ENCODE peak calls at places on chromosomes 11 and 22, in five cellular contexts. R is mammary epithelial cell, P is AG20443, J is lung, F is neural progenitor cell. C is an unnamed sample.
A peak's percentile ranks its signal among the peaks of the same experiment; 100 is the strongest.

GRCh38 chr11:86623041-86623621 is 49.3 kb downstream of the ME3 start:
- DNase-seq in F (no peak), J (no peak), P (no peak), R (peak; percentile 72), C (no peak)

GRCh38 chr11:111631034-111631665 is 28.9 kb downstream of the SIK2 start:
- DNase-seq in F (peak; percentile 17), J (no peak), P (no peak), R (peak; percentile 43), C (no peak)

GRCh38 chr11:66119348-66120133 is 49.5 kb downstream of the PACS1 start:
- DNase-seq in F (peak; percentile 52), P (peak; percentile 36), R (peak; percentile 77), J (no peak), C (no peak)

GRCh38 chr11:96008161-96008560 is 84.3 kb upstream of the MTMR2 start:
- DNase-seq in J (no peak), P (no peak), R (no peak), F (no peak), C (no peak)

GRCh38 chr22:38432264-38432663 is 22.7 kb downstream of the KCNJ4 start:
- DNase-seq in F (no peak), J (no peak), P (no peak), R (no peak), C (no peak)

GRCh38 chr11:130315354-130315970 is 745 bp upstream of the ZBTB44 start:
- DNase-seq in F (peak; percentile 34), R (no peak), P (no peak), J (peak; percentile 54), C (peak; percentile 5)

GRCh38 chr22:31343235-31344191 is 2.6 kb downstream of the PATZ1 start:
- DNase-seq in J (peak; percentile 87), P (no peak), R (peak; percentile 45), F (peak; percentile 93), C (no peak)

GRCh38 chr11:60950933-60951610 is 904 bp downstream of the SLC15A3 start:
- DNase-seq in P (peak; percentile 56), R (no peak), F (peak; percentile 57), J (no peak), C (no peak)

GRCh38 chr11:77801477-77801876 is 19.0 kb downstream of the RSF1 start:
- DNase-seq in F (no peak), R (no peak), J (no peak), P (no peak), C (no peak)

GRCh38 chr11:43517518-43517917 is 158.8 kb downstream of the TTC17 start:
- DNase-seq in R (peak; percentile 14), F (no peak), J (no peak), P (no peak), C (no peak)

GRCh38 chr11:111723595-111723994 is 42.6 kb downstream of the PPP2R1B start:
- DNase-seq in R (no peak), P (no peak), J (no peak), F (no peak), C (no peak)

GRCh38 chr11:119262668-119263351 is 54.1 kb downstream of the MCAM start:
- DNase-seq in J (no peak), P (peak; percentile 39), F (no peak), R (peak; percentile 31), C (no peak)

GRCh38 chr11:33875621-33876294 is 16.1 kb downstream of the LMO2 start:
- DNase-seq in P (no peak), R (peak; percentile 37), J (no peak), F (no peak), C (no peak)

GRCh38 chr11:44893250-44894216 is 57.1 kb downstream of the TP53I11 start:
- DNase-seq in R (no peak), F (peak; percentile 55), J (no peak), P (no peak), C (no peak)

GRCh38 chr11:120239713-120240640 is at the start of gene POU2F3:
- DNase-seq in R (no peak), P (no peak), J (no peak), F (peak; percentile 57), C (no peak)

GRCh38 chr11:65891180-65892136 is 985 bp downstream of the CCDC85B start:
- DNase-seq in P (peak; percentile 25), R (no peak), J (no peak), F (peak; percentile 79), C (peak; percentile 21)

GRCh38 chr11:39664023-39664422 is 1795.4 kb downstream of the LRRC4C start:
- DNase-seq in F (no peak), R (no peak), P (no peak), J (no peak), C (no peak)

GRCh38 chr11:121517996-121518395 is 65.2 kb upstream of the SORL1-AS1 start:
- DNase-seq in R (no peak), P (no peak), F (no peak), J (no peak), C (no peak)

GRCh38 chr11:47861762-47862161 is 13.6 kb upstream of the NUP160 start:
- DNase-seq in J (no peak), F (no peak), R (no peak), P (peak; percentile 54), C (no peak)

GRCh38 chr11:66216911-66217310 is 51.5 kb upstream of the RAB1B start:
- DNase-seq in F (no peak), J (no peak), P (no peak), R (no peak), C (no peak)

GRCh38 chr11:61869636-61870428 is 21.5 kb downstream of the FADS3 start:
- DNase-seq in J (no peak), R (no peak), F (peak; percentile 28), P (no peak), C (no peak)

C was measured in stimulated activated CD8-positive, alpha-beta memory T cell treated with anti-CD3 and anti-CD28 coated beads, Interleukin-4, amount 100 ng/mL, for 24 hours.